ENCODE peak calls at places on chromosomes 12 and 14, in seven cellular contexts. Z is GM23338, N is mucosa of descending colon, J is cardiac fibroblast, T is B cell, I is endothelial cell, V is type B pancreatic cell. E is an unnamed sample.

GRCh38 chr12:49944718-49945117 is 5.8 kb upstream of the AQP2 start:
- DNase-seq in I (no peak), Z (no peak), V (no peak), J (no peak), N (no peak), T (no peak), E (no peak)

GRCh38 chr12:118979763-118980406 is 1.5 kb upstream of the SRRM4 start:
- DNase-seq in Z (peak; percentile 94), J (peak; percentile 67), V (no peak), N (no peak), T (peak; percentile 37), I (peak; percentile 79), E (peak; percentile 48)

GRCh38 chr12:93192878-93193277 is 184.8 kb upstream of the NUDT4 start:
- DNase-seq in I (no peak), T (no peak), Z (peak; percentile 31), V (no peak), N (no peak), J (peak; percentile 41), E (no peak)

GRCh38 chr12:109720152-109720855 is 6.7 kb downstream of the FAM222A start:
- DNase-seq in N (no peak), Z (no peak), T (no peak), I (no peak), J (no peak), V (no peak), E (no peak)

GRCh38 chr12:53190108-53190729 is 9.5 kb upstream of the CSAD start:
- DNase-seq in T (peak; percentile 67), V (no peak), I (peak; percentile 59), J (peak; percentile 77), N (peak; percentile 71), Z (peak; percentile 91), E (peak; percentile 72)

GRCh38 chr14:81269100-81269978 is 48.6 kb upstream of the GTF2A1 start:
- DNase-seq in T (peak; percentile 57), Z (peak; percentile 84), N (no peak), V (no peak), J (peak; percentile 82), I (peak; percentile 42), E (peak; percentile 74)

GRCh38 chr12:116297224-116297834 is 19.8 kb upstream of the MED13L start:
- DNase-seq in J (no peak), V (no peak), I (no peak), Z (no peak), N (no peak), T (no peak), E (no peak)

GRCh38 chr12:63889236-63889635 is 44.7 kb downstream of the SRGAP1 start:
- DNase-seq in T (no peak), I (no peak), Z (no peak), V (no peak), N (no peak), J (peak; percentile 79), E (peak; percentile 32)

GRCh38 chr12:97556201-97556824 is 93.7 kb downstream of the RMST start:
- DNase-seq in J (peak; percentile 4), I (peak; percentile 46), T (no peak), Z (peak; percentile 35), N (no peak), V (no peak), E (no peak)

GRCh38 chr14:32426596-32427408 is 97.7 kb downstream of the AKAP6 start:
- DNase-seq in N (no peak), I (no peak), V (no peak), J (no peak), Z (no peak), T (no peak), E (no peak)

GRCh38 chr14:50001146-50001998 is 108.5 kb downstream of the ARF6 start:
- DNase-seq in V (peak; percentile 73), Z (peak; percentile 45), J (peak; percentile 86), I (no peak), N (peak; percentile 89), T (peak; percentile 73), E (peak; percentile 94)

GRCh38 chr12:116559330-116560080 is at the start of gene MAP1LC3B2:
- DNase-seq in T (peak; percentile 74), V (no peak), N (peak; percentile 92), J (peak; percentile 86), I (no peak), Z (peak; percentile 28), E (peak; percentile 94)

GRCh38 chr12:52280319-52280795 is 5.9 kb downstream of the KRT86 start:
- DNase-seq in J (peak; percentile 99), V (peak; percentile 57), N (no peak), T (no peak), Z (no peak), I (no peak), E (peak; percentile 96)

GRCh38 chr14:76056128-76056527 is 70.6 kb downstream of the IFT43 start:
- DNase-seq in N (no peak), I (no peak), J (peak; percentile 26), Z (peak; percentile 74), T (no peak), V (no peak), E (peak; percentile 9)

GRCh38 chr14:76419399-76419798 is 43.5 kb downstream of the ESRRB start:
- DNase-seq in N (no peak), V (no peak), J (no peak), Z (no peak), I (no peak), T (no peak), E (no peak)

GRCh38 chr12:71438670-71439361 is 782 bp upstream of the LGR5 start:
- DNase-seq in Z (peak; percentile 26), N (no peak), J (peak; percentile 19), I (no peak), T (no peak), V (no peak), E (peak; percentile 8)

GRCh38 chr14:92302481-92302880 is 20.5 kb upstream of the SLC24A4 start:
- DNase-seq in Z (no peak), J (no peak), V (no peak), N (no peak), T (no peak), I (no peak), E (no peak)

GRCh38 chr14:66624319-66624937 is 116.5 kb downstream of the GPHN start:
- DNase-seq in Z (peak; percentile 81), T (peak; percentile 35), N (no peak), I (peak; percentile 56), J (peak; percentile 81), V (no peak), E (peak; percentile 68)

GRCh38 chr12:108641446-108642268 is 8.0 kb upstream of the SELPLG start:
- DNase-seq in N (no peak), V (no peak), I (no peak), J (no peak), T (peak; percentile 42), Z (no peak), E (no peak)
- TF ChIP-seq CTCF in N (no peak), V (no peak), I (no peak), J (no peak), T (no peak), Z (no peak), E (no peak)

GRCh38 chr12:26861690-26862089 is 28.7 kb upstream of the ITPR2 start:
- DNase-seq in T (no peak), J (no peak), Z (no peak), I (no peak), N (no peak), V (no peak), E (no peak)

GRCh38 chr12:26867084-26867483 is 34.1 kb upstream of the ITPR2 start:
- DNase-seq in N (no peak), V (no peak), T (no peak), J (no peak), Z (no peak), I (no peak), E (no peak)

GRCh38 chr12:26857465-26858176 is 24.6 kb upstream of the ITPR2 start:
- DNase-seq in Z (peak; percentile 38), N (no peak), J (peak; percentile 5), T (no peak), I (no peak), V (no peak), E (no peak)

GRCh38 chr12:26868505-26869494 is 35.8 kb upstream of the ITPR2 start:
- DNase-seq in N (no peak), J (no peak), I (no peak), V (no peak), T (no peak), Z (no peak), E (no peak)

GRCh38 chr12:26863515-26863914 is 30.5 kb upstream of the ITPR2 start:
- DNase-seq in Z (peak; percentile 43), T (no peak), J (peak; percentile 27), N (no peak), I (no peak), V (no peak), E (peak; percentile 26)
- TF ChIP-seq CTCF in Z (peak; percentile 64), T (no peak), J (peak; percentile 30), N (no peak), I (no peak), V (peak; percentile 43), E (peak; percentile 48)

DNA sequence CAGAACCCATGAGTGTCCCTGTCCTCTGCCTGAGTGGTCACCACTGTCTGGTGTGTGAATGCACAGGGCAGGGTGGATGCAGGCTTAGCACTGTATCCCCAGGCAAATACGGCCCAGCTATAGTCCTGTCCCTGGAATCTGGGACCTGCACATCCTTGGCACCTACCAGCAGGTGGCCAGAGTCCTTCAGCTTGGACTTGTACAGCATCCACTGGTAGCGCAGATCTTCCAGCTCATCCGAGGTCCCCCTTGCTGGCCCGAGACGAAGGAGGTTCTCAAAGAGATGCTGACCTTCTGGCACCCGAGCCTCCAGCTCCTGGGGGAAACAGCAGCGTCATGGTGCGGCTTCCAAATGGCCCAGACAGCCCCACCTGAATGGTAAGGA is 83.4 kb downstream of the SYNE3 start:
- DNase-seq in I (no peak), N (no peak), T (no peak), Z (no peak), J (no peak), V (no peak), E (no peak)
- TF ChIP-seq CTCF in I (peak; percentile 10), N (no peak), T (no peak), Z (no peak), J (peak; percentile 18), V (no peak), E (peak; percentile 13)

DNA sequence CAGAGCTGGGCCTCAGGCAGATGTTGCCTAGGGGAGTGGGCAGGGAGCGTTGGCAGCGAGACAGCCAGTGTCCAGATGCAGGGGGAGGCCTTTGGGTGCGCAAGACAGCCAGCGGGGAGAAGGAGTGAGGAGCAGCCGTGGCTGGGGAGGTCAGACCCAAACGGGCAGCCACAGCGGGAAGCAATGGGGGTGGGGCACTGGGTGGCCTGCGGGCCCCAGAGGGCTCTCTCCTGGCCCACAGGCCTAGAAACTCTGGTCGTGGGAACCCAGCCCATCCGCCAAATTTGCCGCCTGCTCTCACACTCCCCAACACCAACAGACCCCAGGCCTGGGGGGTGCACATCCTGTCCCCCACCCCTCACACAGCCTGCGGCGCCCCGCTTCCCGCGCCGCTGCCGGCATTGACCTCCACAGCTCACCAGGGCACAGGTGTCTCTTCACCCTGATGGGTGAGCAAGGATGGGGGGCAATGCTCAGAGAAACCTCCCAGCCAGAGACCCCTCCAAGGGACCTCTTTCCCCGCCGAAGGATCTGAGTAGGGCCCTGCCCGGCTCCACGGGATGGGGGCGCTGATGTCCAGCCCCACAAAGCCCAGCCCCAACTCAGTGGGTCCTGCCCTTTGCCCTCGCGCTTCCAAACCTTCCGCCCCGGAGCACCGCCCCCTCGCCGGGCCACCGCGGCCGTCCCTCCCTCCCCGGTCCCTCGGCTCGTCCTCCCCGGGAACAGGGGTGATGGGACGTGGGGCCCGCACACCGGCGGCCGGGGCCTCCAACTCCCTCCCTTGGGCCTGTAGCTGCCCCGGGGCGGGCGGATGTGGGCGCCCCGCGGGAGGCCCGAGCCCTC is 781 bp downstream of the HDAC7 start:
- DNase-seq in T (peak; percentile 75), I (peak; percentile 70), Z (peak; percentile 81), N (peak; percentile 88), V (no peak), J (no peak), E (no peak)
- TF ChIP-seq CTCF in T (peak; percentile 11), I (no peak), Z (peak; percentile 38), N (no peak), V (peak; percentile 34), J (peak; percentile 33), E (peak; percentile 13)

E was measured in epithelial cell of esophagus.